ENCODE peak calls at places on chromosomes 12 and 14, in four cellular contexts. K is endothelial cell of umbilical vein, C is GM12878, E is IMR-90. F is an unnamed sample.

GRCh38 chr14:68695871-68696665 is 96.8 kb downstream of the ZFP36L1 start:
- DNase-seq in K (peak; percentile 76), C (no peak), E (no peak), F (no peak)

GRCh38 chr14:68561531-68562007 is 231.3 kb downstream of the ZFP36L1 start:
- DNase-seq in K (no peak), C (no peak), E (no peak), F (no peak)

GRCh38 chr12:131133015-131133905 is 179.6 kb downstream of the ADGRD1 start:
- DNase-seq in K (no peak), C (no peak), E (no peak), F (no peak)

GRCh38 chr12:124411291-124411878 is 116.5 kb downstream of the RFLNA start:
- DNase-seq in K (no peak), C (no peak), E (peak; percentile 96), F (no peak)

GRCh38 chr12:42568952-42569916 is 20.3 kb downstream of the PRICKLE1 start:
- DNase-seq in K (peak; percentile 72), C (peak; percentile 38), E (peak; percentile 80), F (no peak)

GRCh38 chr14:106605548-106606448 is 1079.4 kb downstream of the TMEM121 start:
- DNase-seq in K (no peak), C (peak; percentile 21), E (no peak), F (peak; percentile 58)

GRCh38 chr12:118259079-118259478 is 113.6 kb downstream of the TAOK3 start:
- DNase-seq in K (no peak), C (no peak), E (peak; percentile 25), F (no peak)

GRCh38 chr12:99056186-99056585 is 411.1 kb downstream of the APAF1 start:
- DNase-seq in K (no peak), C (no peak), E (no peak), F (no peak)

GRCh38 chr12:75784591-75784990 is 247.0 kb downstream of the PHLDA1 start:
- DNase-seq in K (peak; percentile 44), C (no peak), E (peak; percentile 14), F (no peak)

GRCh38 chr12:115569694-115570093 is 707.8 kb downstream of the MED13L start:
- DNase-seq in K (no peak), C (no peak), E (no peak), F (no peak)

GRCh38 chr14:21882226-21882625 is 208.6 kb upstream of the OR4E1 start:
- DNase-seq in K (no peak), C (no peak), E (no peak), F (no peak)
- TF ChIP-seq FOS in K (no peak), C (no peak), E (no peak), F (no peak)

GRCh38 chr12:45278447-45278846 is 62.6 kb downstream of the ANO6 start:
- DNase-seq in K (no peak), C (no peak), E (no peak), F (no peak)
- TF ChIP-seq FOS in K (no peak), C (no peak), E (no peak), F (no peak)

DNA sequence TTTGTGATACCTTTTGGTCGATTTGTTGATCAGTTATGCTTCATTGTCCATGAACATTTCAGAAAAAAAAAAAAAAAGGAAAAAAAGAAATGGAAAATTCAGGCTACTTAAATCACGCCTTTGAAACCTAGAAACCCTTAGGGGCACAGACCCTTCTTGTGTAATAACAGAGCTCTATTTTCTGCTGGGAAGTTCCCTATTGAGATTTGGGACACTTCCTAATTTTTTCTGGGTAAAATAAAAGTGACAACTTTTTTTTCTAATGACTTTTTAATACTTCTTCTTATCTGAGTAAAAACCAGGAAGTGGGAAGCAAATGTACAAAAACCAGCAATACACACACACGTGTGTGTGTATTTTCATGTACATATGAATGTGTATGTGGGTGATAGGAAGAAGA is 35.8 kb downstream of the ETV6 start:
- DNase-seq in K (no peak), C (no peak), E (no peak), F (no peak)
- TF ChIP-seq FOS in K (no peak), C (no peak), E (no peak), F (no peak)

GRCh38 chr12:108772247-108772646 is 40.9 kb upstream of the CORO1C start:
- DNase-seq in K (no peak), C (peak; percentile 25), E (no peak), F (peak; percentile 49)

GRCh38 chr12:108770269-108770829 is 39.0 kb upstream of the CORO1C start:
- DNase-seq in K (no peak), C (no peak), E (no peak), F (no peak)

GRCh38 chr12:108773798-108774788 is 42.8 kb upstream of the CORO1C start:
- DNase-seq in K (peak; percentile 73), C (no peak), E (peak; percentile 68), F (no peak)

GRCh38 chr12:108770963-108771362 is 39.6 kb upstream of the CORO1C start:
- DNase-seq in K (no peak), C (no peak), E (no peak), F (no peak)

GRCh38 chr12:108772896-108773797 is 41.8 kb upstream of the CORO1C start:
- DNase-seq in K (no peak), C (no peak), E (no peak), F (no peak)
- TF ChIP-seq FOS in K (no peak), C (no peak), E (no peak), F (no peak)

GRCh38 chr14:73105050-73105449 is 31.3 kb upstream of the PSEN1 start:
- DNase-seq in K (no peak), C (no peak), E (no peak), F (no peak)
- TF ChIP-seq FOS in K (no peak), C (no peak), E (no peak), F (no peak)

DNA sequence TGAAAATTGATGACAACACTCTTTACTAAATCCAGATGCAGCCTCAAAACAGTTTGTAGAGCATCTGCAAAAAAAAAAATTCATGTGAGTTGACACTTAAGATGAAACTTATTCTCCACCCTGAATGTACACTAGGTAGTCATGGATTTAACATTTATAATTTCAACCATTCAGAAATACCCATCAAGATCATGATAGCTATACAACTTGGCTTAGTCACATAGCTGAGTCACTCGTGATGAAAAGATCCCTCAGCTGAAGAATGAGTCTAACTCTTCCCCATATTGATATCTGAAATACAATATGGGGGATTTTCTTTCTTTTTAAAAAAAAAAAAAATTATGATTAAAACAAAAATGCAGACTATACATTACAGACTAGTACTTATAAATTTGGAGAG is 104.8 kb upstream of the PLEKHG7 start:
- DNase-seq in K (no peak), C (no peak), E (peak; percentile 91), F (no peak)
- TF ChIP-seq FOS in K (peak; percentile 82), C (no peak), E (peak; percentile 78), F (no peak)

F was measured in K562.